ENCODE peak calls at places on chromosomes 6 and 20, in seven cellular contexts. Y is stimulated activated CD8-positive, alpha-beta memory T cell treated with anti-CD3 and anti-CD28 coated beads, Interleukin-2, amount 100 ng/mL, for 1 hour; E is kidney glomerular epithelial cell; J is heart right ventricle; Q is CD4-positive, alpha-beta memory T cell; G is right cardiac atrium; A is mucosa of gallbladder. L is an unnamed sample.

GRCh38 chr6:36392621-36393020 is 5.2 kb upstream of the ETV7 start:
- DNase-seq in Y (no peak), E (no peak), J (no peak), Q (no peak), G (no peak), A (no peak), L (peak; percentile 18)

GRCh38 chr6:157099912-157100593 is 223.3 kb downstream of the TMEM242 start:
- DNase-seq in Y (peak; percentile 21), E (no peak), J (peak; percentile 24), Q (peak; percentile 68), G (no peak), A (peak; percentile 23), L (no peak)

GRCh38 chr6:133407320-133408100 is 166.4 kb downstream of the EYA4 start:
- DNase-seq in Y (no peak), E (no peak), J (no peak), Q (no peak), G (no peak), A (no peak), L (no peak)

GRCh38 chr6:117771403-117771802 is 96.1 kb downstream of the NUS1 start:
- DNase-seq in Y (no peak), E (no peak), J (no peak), Q (no peak), G (no peak), A (no peak), L (no peak)

GRCh38 chr20:14821251-14821650 is 483.8 kb upstream of the FLRT3 start:
- DNase-seq in Y (no peak), E (no peak), J (no peak), Q (no peak), G (no peak), A (no peak), L (no peak)

GRCh38 chr6:148530394-148530923 is 187.8 kb downstream of the SASH1 start:
- DNase-seq in Y (no peak), E (peak; percentile 47), J (no peak), Q (no peak), G (no peak), A (no peak), L (no peak)

GRCh38 chr6:8335896-8336295 is 99.4 kb downstream of the SLC35B3 start:
- DNase-seq in Y (no peak), E (no peak), J (no peak), Q (no peak), G (no peak), A (no peak), L (no peak)

GRCh38 chr6:85394853-85395538 is 54.9 kb upstream of the NT5E start:
- DNase-seq in Y (no peak), E (no peak), J (peak; percentile 35), Q (no peak), G (no peak), A (no peak), L (no peak)

GRCh38 chr20:19071442-19071717 is 141.1 kb upstream of the SLC24A3 start:
- DNase-seq in Y (no peak), E (no peak), J (no peak), Q (no peak), G (no peak), A (no peak), L (no peak)

GRCh38 chr6:56647172-56647762 is 4.6 kb upstream of the DST start:
- DNase-seq in Y (no peak), E (no peak), J (no peak), Q (no peak), G (no peak), A (no peak), L (no peak)

GRCh38 chr6:146341498-146342230 is 202.0 kb upstream of the RAB32 start:
- DNase-seq in Y (no peak), E (no peak), J (no peak), Q (no peak), G (no peak), A (no peak), L (no peak)

GRCh38 chr6:15350386-15351083 is 104.7 kb downstream of the JARID2 start:
- DNase-seq in Y (no peak), E (no peak), J (no peak), Q (no peak), G (no peak), A (no peak), L (no peak)

GRCh38 chr6:157494132-157494705 is 113.2 kb downstream of the ZDHHC14 start:
- DNase-seq in Y (no peak), E (no peak), J (no peak), Q (no peak), G (no peak), A (no peak), L (no peak)

GRCh38 chr6:11595903-11596302 is 58.4 kb downstream of the TMEM170B start:
- DNase-seq in Y (no peak), E (peak; percentile 26), J (no peak), Q (no peak), G (no peak), A (no peak), L (no peak)

GRCh38 chr20:47354710-47355488 is 1.6 kb downstream of the ZMYND8 start:
- DNase-seq in Y (no peak), E (no peak), J (no peak), Q (no peak), G (no peak), A (no peak), L (no peak)

GRCh38 chr6:38578075-38578474 is 61.7 kb downstream of the BTBD9 start:
- DNase-seq in Y (no peak), E (no peak), J (no peak), Q (no peak), G (no peak), A (no peak), L (no peak)

GRCh38 chr20:52598306-52598705 is 373.9 kb upstream of the TSHZ2 start:
- DNase-seq in Y (no peak), E (peak; percentile 39), J (no peak), Q (no peak), G (no peak), A (no peak), L (no peak)